ENCODE peak calls at places on chromosome 16, in six cellular contexts. P is HFFc6, T is endodermal cell, S is B cell, J is HFF-Myc, K is RWPE1. M is an unnamed sample.

GRCh38 chr16:9119795-9120194 is 28.4 kb downstream of the HAPSTR1 start:
- DNase-seq in S (no peak), J (no peak), P (peak), K (peak), T (no peak), M (no peak)

GRCh38 chr16:66120656-66121055 is 245.8 kb upstream of the CDH5 start:
- DNase-seq in J (no peak), S (no peak), P (no peak), T (no peak), K (no peak), M (no peak)

GRCh38 chr16:20868890-20869289 is 31.3 kb downstream of the DCUN1D3 start:
- DNase-seq in K (no peak), P (peak), J (peak), S (no peak), T (peak), M (peak)

GRCh38 chr16:3655791-3656490 is 1.4 kb downstream of the DNASE1 start:
- DNase-seq in T (peak), S (no peak), P (no peak), J (no peak), K (no peak), M (no peak)

GRCh38 chr16:3592559-3592958 is 15.4 kb upstream of the NLRC3 start:
- DNase-seq in K (no peak), J (no peak), T (no peak), P (no peak), S (no peak), M (no peak)

GRCh38 chr16:53773150-53773846 is 69.3 kb downstream of the FTO start:
- DNase-seq in T (peak), P (peak), J (peak), K (peak), S (peak), M (peak)

GRCh38 chr16:4465977-4466779 is 8.2 kb downstream of the NMRAL1 start:
- DNase-seq in S (no peak), P (no peak), T (no peak), K (no peak), J (no peak), M (no peak)

GRCh38 chr16:30980068-30980371 is 5.0 kb upstream of the HSD3B7 start:
- DNase-seq in S (no peak), T (no peak), P (no peak), K (no peak), J (no peak), M (no peak)

GRCh38 chr16:81451753-81452680 is 7.4 kb downstream of the CMIP start:
- DNase-seq in S (no peak), P (no peak), T (peak), K (no peak), J (no peak), M (no peak)

GRCh38 chr16:17372383-17372782 is 98.4 kb downstream of the XYLT1 start:
- DNase-seq in K (no peak), T (no peak), S (no peak), J (no peak), P (no peak), M (no peak)

DNA sequence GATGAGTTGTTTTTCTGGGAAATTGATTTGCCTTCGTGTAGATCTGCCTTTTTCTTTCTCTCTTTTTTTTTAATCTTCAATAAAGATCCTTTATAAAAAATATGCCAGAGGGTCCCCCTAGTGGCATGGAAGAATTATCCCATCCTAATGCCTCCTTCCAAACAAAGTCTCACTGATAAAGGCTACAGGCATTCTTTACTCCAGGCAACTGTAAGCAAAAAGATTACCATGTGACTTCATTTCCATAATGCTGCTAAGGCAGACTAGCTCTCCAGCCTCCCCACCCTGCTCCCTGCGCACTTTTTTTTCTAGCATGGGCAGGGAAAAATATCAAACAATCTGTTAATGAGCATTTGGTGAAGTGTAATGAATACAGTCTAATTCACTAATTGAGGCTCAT is 220.2 kb upstream of the CDH8 start:
- DNase-seq in T (no peak), P (no peak), J (no peak), S (no peak), K (peak), M (no peak)
- TF ChIP-seq CTCF in T (peak), P (peak), J (no peak), S (no peak), K (peak), M (no peak)

DNA sequence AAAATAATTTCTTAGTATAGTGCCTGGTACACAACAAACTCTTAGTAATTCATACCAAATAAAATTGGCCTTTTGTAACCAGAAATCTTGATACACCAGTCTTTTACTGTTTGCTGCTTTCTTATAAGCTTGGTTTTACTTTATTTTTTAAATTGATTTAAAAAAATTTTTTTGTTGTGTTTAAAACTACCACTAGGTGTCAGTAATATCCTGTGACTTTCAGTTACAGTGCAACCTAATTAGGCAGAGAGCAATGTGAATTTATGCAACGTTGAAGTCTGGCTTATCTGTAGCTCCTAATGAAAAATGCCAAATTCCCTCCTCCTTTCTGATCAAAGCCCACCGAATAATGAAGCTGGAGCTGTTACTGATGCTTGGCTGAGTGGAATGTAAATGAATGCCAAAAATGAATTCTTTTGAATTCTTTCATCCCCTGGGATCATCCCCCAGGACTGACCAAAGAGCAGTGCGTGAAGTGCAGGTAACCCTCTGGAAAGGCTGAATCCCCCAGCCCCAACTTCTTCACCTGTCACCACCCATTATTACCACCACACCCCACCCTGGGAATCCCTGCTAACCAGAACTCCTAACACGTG is 3.8 kb downstream of the ERCC4 start:
- DNase-seq in P (peak), S (peak), K (peak), J (peak), T (no peak), M (no peak)
- TF ChIP-seq CTCF in P (peak), S (peak), K (peak), J (peak), T (peak), M (peak)

DNA sequence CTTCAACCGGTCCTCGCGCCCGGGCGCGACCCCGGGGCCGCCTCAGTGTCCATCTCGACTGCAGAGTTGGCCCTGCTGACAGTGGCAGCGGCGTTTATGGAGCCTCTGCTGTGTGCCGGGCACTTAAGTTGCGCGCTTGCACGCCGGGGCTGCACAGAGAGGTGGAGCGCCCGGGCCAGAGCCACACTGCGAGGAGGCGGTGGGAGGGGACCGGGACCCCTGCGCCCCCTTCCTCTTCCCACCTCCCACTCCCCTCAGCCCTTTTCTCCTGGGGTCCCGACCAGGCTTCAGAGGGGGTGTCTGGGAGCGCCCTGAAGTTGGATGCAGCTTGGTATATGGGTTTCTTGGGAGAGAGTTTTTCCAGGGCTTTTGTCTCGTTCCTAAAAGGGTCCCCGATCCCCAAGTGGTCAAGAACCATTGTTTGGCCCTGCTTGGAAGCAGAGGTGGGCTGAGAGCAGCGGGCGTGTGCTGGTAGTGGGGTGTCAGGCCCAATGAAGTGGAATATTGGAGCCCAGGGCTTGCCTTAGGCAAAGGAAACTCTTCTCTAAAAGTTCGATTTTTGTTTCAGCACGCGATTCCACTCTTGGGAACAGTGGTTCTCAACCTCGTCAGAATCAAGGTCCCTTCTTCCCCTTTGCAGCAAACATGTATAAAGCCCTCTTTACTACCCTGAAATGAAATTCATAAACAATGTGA is 605 bp downstream of the MRTFB start:
- DNase-seq in T (peak), K (no peak), S (no peak), J (no peak), P (no peak), M (no peak)
- TF ChIP-seq CTCF in T (no peak), K (no peak), S (no peak), J (no peak), P (no peak), M (no peak)

GRCh38 chr16:55502801-55503366 is 6.0 kb upstream of the LPCAT2 start:
- DNase-seq in J (peak), K (peak), T (peak), P (no peak), S (no peak), M (peak)

GRCh38 chr16:55499281-55499680 is 9.6 kb upstream of the LPCAT2 start:
- DNase-seq in T (no peak), K (no peak), P (no peak), S (no peak), J (no peak), M (no peak)

GRCh38 chr16:55503726-55504553 is 4.9 kb upstream of the LPCAT2 start:
- DNase-seq in T (no peak), K (no peak), J (no peak), P (no peak), S (no peak), M (no peak)

GRCh38 chr16:55499951-55500350 is 8.9 kb upstream of the LPCAT2 start:
- DNase-seq in K (peak), P (peak), J (peak), S (no peak), T (peak), M (peak)

GRCh38 chr16:55501549-55502322 is 7.1 kb upstream of the LPCAT2 start:
- DNase-seq in K (peak), S (no peak), P (no peak), T (peak), J (no peak), M (peak)
- TF ChIP-seq CTCF in K (no peak), S (no peak), P (peak), T (peak), J (peak), M (no peak)

GRCh38 chr16:22141746-22142145 is 20.6 kb upstream of the SDR42E2 start:
- DNase-seq in K (peak), P (peak), T (peak), J (peak), S (no peak), M (peak)
- TF ChIP-seq CTCF in K (no peak), P (peak), T (peak), J (peak), S (peak), M (peak)

GRCh38 chr16:67155305-67156145 is 4.2 kb downstream of the TRADD start:
- DNase-seq in J (no peak), P (peak), S (peak), T (peak), K (peak), M (peak)
- TF ChIP-seq CTCF in J (peak), P (peak), S (peak), T (peak), K (peak), M (peak)

M was measured in Calu3.